ENCODE peak calls at places on chromosomes 12 and 14, in four cellular contexts. B is thyroid gland, Q is fibroblast of pulmonary artery, Z is GM10248. U is an unnamed sample.
A peak's percentile ranks its signal among the peaks of the same experiment; 100 is the strongest.

GRCh38 chr14:93533864-93534263 is 103.1 kb downstream of the UNC79 start:
- DNase-seq in B (no peak), Q (no peak), Z (peak; percentile 45), U (no peak)

GRCh38 chr14:77142289-77142814 is 761 bp upstream of the ZDHHC22 start:
- DNase-seq in B (no peak), Q (no peak), Z (no peak), U (no peak)

GRCh38 chr14:64812412-64812811 is 67.3 kb downstream of the SPTB start:
- DNase-seq in B (peak; percentile 63), Q (no peak), Z (peak; percentile 49), U (no peak)

GRCh38 chr12:131260251-131260905 is 306.7 kb downstream of the ADGRD1 start:
- DNase-seq in B (no peak), Q (no peak), Z (no peak), U (no peak)

GRCh38 chr14:93892923-93893549 is 34.1 kb upstream of the FAM181A start:
- DNase-seq in B (peak; percentile 75), Q (peak; percentile 61), Z (peak; percentile 81), U (peak; percentile 84)

GRCh38 chr14:79510659-79511058 is 700.6 kb downstream of the DIO2 start:
- DNase-seq in B (no peak), Q (peak; percentile 15), Z (no peak), U (peak; percentile 62)

GRCh38 chr14:71451501-71451900 is 480.7 kb upstream of the RGS6 start:
- DNase-seq in B (no peak), Q (no peak), Z (no peak), U (no peak)

GRCh38 chr14:96592591-96593388 is 90.6 kb downstream of the PAPOLA start:
- DNase-seq in B (no peak), Q (peak; percentile 37), Z (peak; percentile 91), U (no peak)

GRCh38 chr14:73786632-73786941 is 65.0 kb upstream of the PTGR2 start:
- DNase-seq in B (peak; percentile 51), Q (no peak), Z (no peak), U (no peak)

GRCh38 chr14:51368721-51369163 is 128.7 kb downstream of the TMX1 start:
- DNase-seq in B (no peak), Q (peak; percentile 92), Z (no peak), U (no peak)

GRCh38 chr14:105487986-105488777 is 1.5 kb downstream of the CRIP1 start:
- DNase-seq in B (no peak), Q (no peak), Z (no peak), U (no peak)

GRCh38 chr12:48973992-48974673 is 2.6 kb upstream of the WNT10B start:
- DNase-seq in B (peak; percentile 46), Q (peak; percentile 66), Z (peak; percentile 63), U (peak; percentile 82)

GRCh38 chr12:108712164-108712924 is 19.0 kb downstream of the CORO1C start:
- DNase-seq in B (no peak), Q (no peak), Z (peak; percentile 37), U (no peak)

GRCh38 chr12:54564768-54565167 is 15.4 kb downstream of the PDE1B start:
- DNase-seq in B (no peak), Q (no peak), Z (no peak), U (no peak)

GRCh38 chr12:80192087-80192486 is 92.8 kb downstream of the OTOGL start:
- DNase-seq in B (no peak), Q (no peak), Z (no peak), U (no peak)

GRCh38 chr14:95953111-95953724 is 76.6 kb downstream of the TUNAR start:
- DNase-seq in B (no peak), Q (peak; percentile 4), Z (no peak), U (no peak)

GRCh38 chr14:24401810-24402702 is 3.3 kb downstream of the NYNRIN start:
- DNase-seq in B (peak; percentile 21), Q (no peak), Z (no peak), U (no peak)

GRCh38 chr12:124159655-124160054 is 135.2 kb upstream of the RFLNA start:
- DNase-seq in B (no peak), Q (no peak), Z (no peak), U (no peak)

GRCh38 chr12:12839886-12840285 is 26.7 kb downstream of the DDX47 start:
- DNase-seq in B (no peak), Q (peak; percentile 73), Z (no peak), U (peak; percentile 83)

GRCh38 chr12:5257763-5258475 is 174.0 kb upstream of the NTF3 start:
- DNase-seq in B (no peak), Q (no peak), Z (no peak), U (no peak)

GRCh38 chr14:62800577-62800976 is 244.7 kb downstream of the KCNH5 start:
- DNase-seq in B (no peak), Q (no peak), Z (no peak), U (no peak)

GRCh38 chr12:88113871-88114270 is 28.0 kb downstream of the CEP290 start:
- DNase-seq in B (no peak), Q (peak; percentile 8), Z (no peak), U (no peak)

GRCh38 chr12:80677994-80678393 is 29.4 kb upstream of the MYF6 start:
- DNase-seq in B (no peak), Q (no peak), Z (no peak), U (no peak)

GRCh38 chr12:9707864-9708808 is 24.8 kb downstream of the CLECL1 start:
- DNase-seq in B (peak; percentile 42), Q (peak; percentile 76), Z (peak; percentile 19), U (no peak)

U was measured in ascending aorta.